ENCODE peak calls at places on chromosomes 12 and 14, in seven cellular contexts. One of them, this sample, is unnamed.

GRCh38 chr14:60668431-60669112 is 19.3 kb upstream of the SIX1 start:
- DNase-seq in IMR-90: no peak
- DNase-seq in tibial artery: no peak
- DNase-seq in endothelial cell of umbilical vein: no peak
- DNase-seq in CD8-positive, alpha-beta T cell: no peak
- DNase-seq in left ventricle myocardium inferior: no peak
- DNase-seq in colonic mucosa: no peak
- DNase-seq in this sample: no peak

GRCh38 chr14:103488960-103489359 is 33.7 kb downstream of the CKB start:
- DNase-seq in endothelial cell of umbilical vein: no peak
- DNase-seq in left ventricle myocardium inferior: no peak
- DNase-seq in tibial artery: no peak
- DNase-seq in IMR-90: peak
- DNase-seq in colonic mucosa: no peak
- DNase-seq in CD8-positive, alpha-beta T cell: no peak
- DNase-seq in this sample: no peak

GRCh38 chr12:109288571-109288970 is 20.5 kb downstream of the FOXN4 start:
- DNase-seq in IMR-90: no peak
- DNase-seq in left ventricle myocardium inferior: no peak
- DNase-seq in CD8-positive, alpha-beta T cell: no peak
- DNase-seq in endothelial cell of umbilical vein: no peak
- DNase-seq in colonic mucosa: no peak
- DNase-seq in tibial artery: no peak
- DNase-seq in this sample: no peak

GRCh38 chr12:47534695-47535094 is 171.1 kb downstream of the RPAP3 start:
- DNase-seq in colonic mucosa: no peak
- DNase-seq in CD8-positive, alpha-beta T cell: no peak
- DNase-seq in endothelial cell of umbilical vein: no peak
- DNase-seq in IMR-90: peak
- DNase-seq in tibial artery: no peak
- DNase-seq in left ventricle myocardium inferior: no peak
- DNase-seq in this sample: no peak

GRCh38 chr12:53166837-53167236 is 13.7 kb upstream of the ZNF740 start:
- DNase-seq in left ventricle myocardium inferior: no peak
- DNase-seq in colonic mucosa: no peak
- DNase-seq in IMR-90: no peak
- DNase-seq in CD8-positive, alpha-beta T cell: no peak
- DNase-seq in tibial artery: no peak
- DNase-seq in endothelial cell of umbilical vein: no peak
- DNase-seq in this sample: no peak

GRCh38 chr14:96847451-96847850 is 50.3 kb downstream of the VRK1 start:
- DNase-seq in colonic mucosa: no peak
- DNase-seq in left ventricle myocardium inferior: no peak
- DNase-seq in tibial artery: no peak
- DNase-seq in IMR-90: no peak
- DNase-seq in CD8-positive, alpha-beta T cell: no peak
- DNase-seq in endothelial cell of umbilical vein: no peak
- DNase-seq in this sample: no peak

GRCh38 chr12:126726481-126727217 is 1540.3 kb upstream of the TMEM132C start:
- DNase-seq in CD8-positive, alpha-beta T cell: no peak
- DNase-seq in endothelial cell of umbilical vein: no peak
- DNase-seq in left ventricle myocardium inferior: no peak
- DNase-seq in tibial artery: no peak
- DNase-seq in colonic mucosa: no peak
- DNase-seq in IMR-90: no peak
- DNase-seq in this sample: no peak

GRCh38 chr14:63737582-63738006 is 9.7 kb upstream of the SGPP1 start:
- DNase-seq in CD8-positive, alpha-beta T cell: no peak
- DNase-seq in tibial artery: no peak
- DNase-seq in IMR-90: no peak
- DNase-seq in colonic mucosa: no peak
- DNase-seq in left ventricle myocardium inferior: no peak
- DNase-seq in endothelial cell of umbilical vein: no peak
- DNase-seq in this sample: no peak

GRCh38 chr14:29163109-29163508 is 396.5 kb downstream of the FOXG1 start:
- DNase-seq in CD8-positive, alpha-beta T cell: no peak
- DNase-seq in endothelial cell of umbilical vein: no peak
- DNase-seq in left ventricle myocardium inferior: no peak
- DNase-seq in IMR-90: no peak
- DNase-seq in colonic mucosa: no peak
- DNase-seq in tibial artery: no peak
- DNase-seq in this sample: no peak

GRCh38 chr12:105418821-105419291 is 88.4 kb downstream of the C12orf75 start:
- DNase-seq in left ventricle myocardium inferior: no peak
- DNase-seq in CD8-positive, alpha-beta T cell: no peak
- DNase-seq in endothelial cell of umbilical vein: no peak
- DNase-seq in colonic mucosa: no peak
- DNase-seq in tibial artery: no peak
- DNase-seq in IMR-90: no peak
- DNase-seq in this sample: no peak

GRCh38 chr12:106831699-106832098 is 57.2 kb downstream of the RIC8B start:
- DNase-seq in tibial artery: no peak
- DNase-seq in endothelial cell of umbilical vein: no peak
- DNase-seq in CD8-positive, alpha-beta T cell: no peak
- DNase-seq in left ventricle myocardium inferior: no peak
- DNase-seq in colonic mucosa: no peak
- DNase-seq in IMR-90: no peak
- DNase-seq in this sample: no peak

GRCh38 chr12:76890407-76891143 is 11.8 kb upstream of the CSRP2 start:
- DNase-seq in colonic mucosa: no peak
- DNase-seq in IMR-90: no peak
- DNase-seq in tibial artery: no peak
- DNase-seq in CD8-positive, alpha-beta T cell: peak
- DNase-seq in endothelial cell of umbilical vein: no peak
- DNase-seq in left ventricle myocardium inferior: no peak
- DNase-seq in this sample: no peak

GRCh38 chr14:95445161-95445560 is 71.3 kb downstream of the SYNE3 start:
- DNase-seq in endothelial cell of umbilical vein: no peak
- DNase-seq in left ventricle myocardium inferior: no peak
- DNase-seq in tibial artery: no peak
- DNase-seq in IMR-90: no peak
- DNase-seq in colonic mucosa: no peak
- DNase-seq in CD8-positive, alpha-beta T cell: no peak
- DNase-seq in this sample: no peak

GRCh38 chr14:37985826-37986470 is 221.8 kb upstream of the SSTR1 start:
- DNase-seq in IMR-90: peak
- DNase-seq in left ventricle myocardium inferior: no peak
- DNase-seq in colonic mucosa: peak
- DNase-seq in endothelial cell of umbilical vein: peak
- DNase-seq in CD8-positive, alpha-beta T cell: peak
- DNase-seq in tibial artery: no peak
- DNase-seq in this sample: no peak

GRCh38 chr12:32761716-32762115 is 6.0 kb upstream of the YARS2 start:
- DNase-seq in IMR-90: no peak
- DNase-seq in tibial artery: no peak
- DNase-seq in colonic mucosa: no peak
- DNase-seq in CD8-positive, alpha-beta T cell: no peak
- DNase-seq in left ventricle myocardium inferior: no peak
- DNase-seq in endothelial cell of umbilical vein: no peak
- DNase-seq in this sample: no peak

DNA sequence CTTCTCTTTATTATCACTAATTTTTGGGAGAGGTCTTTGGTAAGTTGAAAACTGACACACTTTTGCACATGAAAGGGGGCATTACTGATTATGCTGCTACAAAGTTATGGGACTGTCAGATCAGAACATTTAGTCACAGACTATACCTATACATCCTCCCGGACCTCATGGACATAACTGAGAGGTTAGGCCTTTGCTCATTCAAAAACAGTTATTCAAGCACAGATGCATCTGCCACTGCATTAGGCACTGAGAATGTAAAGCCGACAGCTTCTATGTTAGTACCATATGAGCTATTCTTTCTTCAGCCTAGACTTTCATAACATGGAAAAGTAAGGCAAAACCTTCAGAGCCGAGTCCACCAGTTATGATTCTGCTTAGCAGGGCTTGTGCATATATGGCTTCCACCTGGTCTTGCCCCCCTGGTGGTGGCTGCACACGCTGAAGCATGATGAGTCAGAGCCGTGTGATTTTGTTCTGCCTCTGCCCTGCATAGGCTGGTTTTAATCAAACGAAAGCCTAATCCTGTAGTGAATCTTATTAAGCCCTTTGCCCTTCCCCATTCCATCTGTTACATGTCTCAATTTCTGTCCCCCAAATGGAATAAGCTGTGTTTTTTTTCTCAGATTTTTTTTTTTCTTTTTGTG is 21.8 kb upstream of the RNU6-8 start:
- DNase-seq in colonic mucosa: no peak
- DNase-seq in IMR-90: peak
- DNase-seq in CD8-positive, alpha-beta T cell: no peak
- DNase-seq in endothelial cell of umbilical vein: peak
- DNase-seq in left ventricle myocardium inferior: no peak
- DNase-seq in tibial artery: no peak
- DNase-seq in this sample: no peak
- H3K27ac ChIP-seq in colonic mucosa: no peak
- H3K27ac ChIP-seq in IMR-90: no peak
- H3K27ac ChIP-seq in CD8-positive, alpha-beta T cell: no peak
- H3K27ac ChIP-seq in endothelial cell of umbilical vein: no peak
- H3K27ac ChIP-seq in left ventricle myocardium inferior: peak
- H3K27ac ChIP-seq in tibial artery: peak
- H3K27ac ChIP-seq in this sample: no peak

DNA sequence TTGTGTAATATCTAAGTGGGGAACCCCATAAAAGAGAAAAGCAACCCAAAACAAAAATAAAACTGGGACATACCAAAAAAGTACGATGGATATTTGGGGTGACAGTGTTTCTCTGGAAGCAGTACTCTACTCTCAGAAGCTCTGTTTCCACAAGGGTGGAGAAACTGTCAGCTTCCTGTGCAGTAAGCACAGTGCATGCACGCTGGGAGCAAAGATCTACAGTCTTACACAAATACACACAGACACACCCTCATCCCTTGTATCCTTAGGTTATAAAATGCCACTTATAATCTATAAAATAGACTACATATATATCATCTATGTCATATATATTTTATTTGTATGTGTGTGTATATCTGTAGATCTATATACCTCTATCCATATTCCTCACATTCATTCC is 225.8 kb upstream of the SOX5 start:
- DNase-seq in tibial artery: no peak
- DNase-seq in CD8-positive, alpha-beta T cell: no peak
- DNase-seq in colonic mucosa: peak
- DNase-seq in left ventricle myocardium inferior: no peak
- DNase-seq in endothelial cell of umbilical vein: no peak
- DNase-seq in IMR-90: no peak
- DNase-seq in this sample: no peak
- H3K27ac ChIP-seq in tibial artery: no peak
- H3K27ac ChIP-seq in CD8-positive, alpha-beta T cell: no peak
- H3K27ac ChIP-seq in colonic mucosa: no peak
- H3K27ac ChIP-seq in left ventricle myocardium inferior: no peak
- H3K27ac ChIP-seq in endothelial cell of umbilical vein: no peak
- H3K27ac ChIP-seq in IMR-90: no peak
- H3K27ac ChIP-seq in this sample: no peak

GRCh38 chr14:51674294-51675002 is 22.7 kb downstream of the FRMD6 start:
- DNase-seq in endothelial cell of umbilical vein: no peak
- DNase-seq in left ventricle myocardium inferior: no peak
- DNase-seq in IMR-90: peak
- DNase-seq in tibial artery: no peak
- DNase-seq in CD8-positive, alpha-beta T cell: no peak
- DNase-seq in colonic mucosa: no peak
- DNase-seq in this sample: no peak

GRCh38 chr14:51680031-51680430 is 28.3 kb downstream of the FRMD6 start:
- DNase-seq in colonic mucosa: no peak
- DNase-seq in endothelial cell of umbilical vein: no peak
- DNase-seq in IMR-90: no peak
- DNase-seq in left ventricle myocardium inferior: no peak
- DNase-seq in tibial artery: no peak
- DNase-seq in CD8-positive, alpha-beta T cell: no peak
- DNase-seq in this sample: no peak

GRCh38 chr14:51677276-51677675 is 25.6 kb downstream of the FRMD6 start:
- DNase-seq in colonic mucosa: no peak
- DNase-seq in tibial artery: no peak
- DNase-seq in IMR-90: peak
- DNase-seq in CD8-positive, alpha-beta T cell: no peak
- DNase-seq in left ventricle myocardium inferior: no peak
- DNase-seq in endothelial cell of umbilical vein: no peak
- DNase-seq in this sample: no peak

GRCh38 chr14:51676549-51676948 is 24.8 kb downstream of the FRMD6 start:
- DNase-seq in IMR-90: no peak
- DNase-seq in endothelial cell of umbilical vein: no peak
- DNase-seq in CD8-positive, alpha-beta T cell: no peak
- DNase-seq in left ventricle myocardium inferior: no peak
- DNase-seq in tibial artery: no peak
- DNase-seq in colonic mucosa: no peak
- DNase-seq in this sample: no peak

DNA sequence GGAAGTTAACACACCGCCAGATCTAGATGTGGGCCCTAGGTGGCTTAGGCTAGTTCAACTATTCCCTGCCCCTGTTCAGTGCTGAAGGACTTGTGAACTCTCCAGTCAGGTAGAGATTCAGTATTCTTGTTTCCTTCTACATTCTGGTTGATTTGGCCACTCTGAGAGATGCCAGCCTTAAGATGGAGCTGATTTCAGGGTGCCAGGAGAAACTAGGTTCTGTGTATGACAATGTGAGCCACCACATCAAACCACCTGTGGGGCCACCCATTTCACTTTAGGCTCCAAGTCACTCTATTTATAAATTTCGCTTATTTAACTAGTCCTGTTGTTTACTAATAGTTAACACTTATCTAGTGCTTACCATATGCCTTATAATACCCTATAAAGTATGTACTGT is 26.0 kb downstream of the FRMD6 start:
- DNase-seq in colonic mucosa: no peak
- DNase-seq in endothelial cell of umbilical vein: no peak
- DNase-seq in IMR-90: no peak
- DNase-seq in tibial artery: no peak
- DNase-seq in CD8-positive, alpha-beta T cell: no peak
- DNase-seq in left ventricle myocardium inferior: no peak
- DNase-seq in this sample: no peak
- H3K27ac ChIP-seq in colonic mucosa: no peak
- H3K27ac ChIP-seq in endothelial cell of umbilical vein: no peak
- H3K27ac ChIP-seq in IMR-90: peak
- H3K27ac ChIP-seq in tibial artery: no peak
- H3K27ac ChIP-seq in CD8-positive, alpha-beta T cell: no peak
- H3K27ac ChIP-seq in left ventricle myocardium inferior: peak
- H3K27ac ChIP-seq in this sample: peak

GRCh38 chr14:92586001-92586947 is 72.7 kb downstream of the RIN3 start:
- DNase-seq in CD8-positive, alpha-beta T cell: peak
- DNase-seq in endothelial cell of umbilical vein: peak
- DNase-seq in tibial artery: peak
- DNase-seq in IMR-90: peak
- DNase-seq in colonic mucosa: no peak
- DNase-seq in left ventricle myocardium inferior: no peak
- DNase-seq in this sample: no peak

GRCh38 chr14:92584856-92585255 is 71.3 kb downstream of the RIN3 start:
- DNase-seq in left ventricle myocardium inferior: no peak
- DNase-seq in endothelial cell of umbilical vein: no peak
- DNase-seq in IMR-90: no peak
- DNase-seq in tibial artery: no peak
- DNase-seq in colonic mucosa: no peak
- DNase-seq in CD8-positive, alpha-beta T cell: no peak
- DNase-seq in this sample: no peak

GRCh38 chr14:92584221-92584620 is 70.6 kb downstream of the RIN3 start:
- DNase-seq in endothelial cell of umbilical vein: no peak
- DNase-seq in left ventricle myocardium inferior: no peak
- DNase-seq in colonic mucosa: no peak
- DNase-seq in CD8-positive, alpha-beta T cell: no peak
- DNase-seq in IMR-90: no peak
- DNase-seq in tibial artery: no peak
- DNase-seq in this sample: no peak

GRCh38 chr14:92589213-92589852 is 75.8 kb downstream of the RIN3 start:
- DNase-seq in tibial artery: no peak
- DNase-seq in colonic mucosa: no peak
- DNase-seq in left ventricle myocardium inferior: no peak
- DNase-seq in endothelial cell of umbilical vein: no peak
- DNase-seq in CD8-positive, alpha-beta T cell: no peak
- DNase-seq in IMR-90: peak
- DNase-seq in this sample: no peak

GRCh38 chr14:92586966-92587365 is 73.4 kb downstream of the RIN3 start:
- DNase-seq in CD8-positive, alpha-beta T cell: no peak
- DNase-seq in endothelial cell of umbilical vein: no peak
- DNase-seq in tibial artery: no peak
- DNase-seq in colonic mucosa: no peak
- DNase-seq in left ventricle myocardium inferior: no peak
- DNase-seq in IMR-90: no peak
- DNase-seq in this sample: no peak
- H3K27ac ChIP-seq in CD8-positive, alpha-beta T cell: peak
- H3K27ac ChIP-seq in endothelial cell of umbilical vein: no peak
- H3K27ac ChIP-seq in tibial artery: peak
- H3K27ac ChIP-seq in colonic mucosa: peak
- H3K27ac ChIP-seq in left ventricle myocardium inferior: peak
- H3K27ac ChIP-seq in IMR-90: peak
- H3K27ac ChIP-seq in this sample: no peak

This sample was measured in substantia nigra.